ENCODE peak calls at places on chromosomes 6 and 20, in four cellular contexts. O is K562, S is HL-60, Y is GM12878. K is an unnamed sample.

GRCh38 chr6:25253371-25253770 is 25.8 kb upstream of the CARMIL1 start:
- DNase-seq in S (no peak), Y (no peak), O (no peak), K (no peak)

GRCh38 chr6:142400495-142400894 is 98.7 kb downstream of the ADGRG6 start:
- DNase-seq in O (peak), S (no peak), Y (no peak), K (no peak)

GRCh38 chr6:52020961-52021570 is 66.3 kb downstream of the PKHD1 start:
- DNase-seq in S (no peak), Y (no peak), O (peak), K (no peak)

GRCh38 chr6:116945809-116946208 is 68.8 kb downstream of the RFX6 start:
- DNase-seq in S (peak), Y (no peak), O (no peak), K (no peak)

GRCh38 chr20:527571-527886 is 16.1 kb downstream of the CSNK2A1 start:
- DNase-seq in Y (no peak), S (no peak), O (no peak), K (no peak)

GRCh38 chr20:34179636-34180360 is 61.4 kb upstream of the ASIP start:
- DNase-seq in O (no peak), Y (no peak), S (no peak), K (no peak)

GRCh38 chr6:18632670-18633410 is 245.7 kb downstream of the RNF144B start:
- DNase-seq in O (no peak), S (no peak), Y (no peak), K (no peak)

GRCh38 chr6:14543971-14544620 is 426.5 kb downstream of the CD83 start:
- DNase-seq in O (no peak), S (no peak), Y (no peak), K (no peak)

GRCh38 chr20:38650010-38650409 is 48.4 kb downstream of the ARHGAP40 start:
- DNase-seq in S (no peak), Y (no peak), O (no peak), K (no peak)

GRCh38 chr6:36612101-36612625 is 18.0 kb downstream of the SRSF3 start:
- DNase-seq in S (no peak), O (no peak), Y (no peak), K (no peak)

GRCh38 chr6:29967379-29968010 is 25.2 kb downstream of the HLA-A start:
- DNase-seq in Y (peak), S (no peak), O (peak), K (no peak)

GRCh38 chr6:155171109-155171746 is 92.6 kb upstream of the CLDN20 start:
- DNase-seq in Y (peak), S (no peak), O (no peak), K (peak)

GRCh38 chr6:136408205-136408604 is 118.6 kb upstream of the BCLAF1 start:
- DNase-seq in Y (no peak), O (no peak), S (no peak), K (no peak)

GRCh38 chr20:37397076-37397953 is 51.4 kb downstream of the SRC start:
- DNase-seq in S (peak), O (peak), Y (no peak), K (no peak)

GRCh38 chr20:34689486-34689885 is 12.6 kb upstream of the PIGU start:
- DNase-seq in O (no peak), Y (no peak), S (no peak), K (no peak)

GRCh38 chr6:92174398-92175073 is 1244.8 kb downstream of the EPHA7 start:
- DNase-seq in O (no peak), Y (no peak), S (no peak), K (no peak)

GRCh38 chr20:47150403-47151152 is 205.9 kb downstream of the ZMYND8 start:
- DNase-seq in S (peak), Y (no peak), O (peak), K (peak)

GRCh38 chr6:139124887-139125672 is 9.8 kb upstream of the HECA start:
- DNase-seq in Y (peak), S (peak), O (peak), K (peak)

GRCh38 chr6:9783567-9783966 is 631.3 kb downstream of the TFAP2A start:
- DNase-seq in Y (no peak), O (no peak), S (no peak), K (no peak)

GRCh38 chr20:37408202-37408929 is 62.4 kb downstream of the SRC start:
- DNase-seq in O (no peak), Y (no peak), S (no peak), K (no peak)

GRCh38 chr6:48111143-48111506 is at the start of gene PTCHD4:
- DNase-seq in S (no peak), O (no peak), Y (no peak), K (no peak)

GRCh38 chr6:71886184-71887005 is at the start of gene RIMS1:
- DNase-seq in S (no peak), O (no peak), Y (no peak), K (peak)

GRCh38 chr6:150962436-150962835 is 96.9 kb downstream of the MTHFD1L start:
- DNase-seq in O (no peak), S (no peak), Y (no peak), K (no peak)

GRCh38 chr6:150953860-150954259 is 88.4 kb downstream of the MTHFD1L start:
- DNase-seq in Y (no peak), S (no peak), O (no peak), K (no peak)

GRCh38 chr6:150964765-150965164 is 99.3 kb downstream of the MTHFD1L start:
- DNase-seq in Y (no peak), S (no peak), O (no peak), K (no peak)

DNA sequence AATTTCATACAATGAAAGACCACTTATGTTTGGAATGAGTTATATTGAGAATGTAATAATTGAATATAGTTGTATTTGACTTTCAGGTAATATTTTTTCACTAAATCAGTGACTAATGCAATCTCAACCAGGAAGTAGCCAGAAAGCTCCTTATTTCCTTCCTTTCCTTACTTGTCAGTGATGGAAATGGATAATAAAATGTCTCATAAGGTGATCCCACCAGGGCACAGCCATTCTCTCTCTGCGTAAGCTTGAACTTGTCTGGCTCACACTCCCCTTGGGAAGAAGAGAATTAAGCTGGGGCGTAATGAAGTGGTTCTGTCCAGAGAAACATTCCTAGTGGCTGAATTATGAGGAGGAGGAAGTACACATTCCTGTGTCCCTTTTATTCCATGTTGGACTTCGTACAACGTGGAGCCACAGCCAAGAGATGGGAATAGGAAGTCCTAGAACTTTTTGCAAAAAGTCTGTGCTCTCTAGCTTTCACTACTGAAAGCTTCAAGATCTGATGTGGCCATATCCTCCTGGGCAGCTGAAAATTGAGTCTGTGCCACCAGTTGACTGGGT is 93.7 kb downstream of the MTHFD1L start:
- DNase-seq in Y (no peak), S (no peak), O (no peak), K (no peak)
- TF ChIP-seq SPI1 in Y (no peak), S (no peak), O (no peak), K (no peak)

GRCh38 chr6:93424303-93425064 is 5.1 kb upstream of the EPHA7 start:
- DNase-seq in Y (no peak), S (no peak), O (no peak), K (no peak)
- TF ChIP-seq SPI1 in Y (no peak), S (no peak), O (no peak), K (no peak)

GRCh38 chr20:21191839-21192238 is 66.0 kb downstream of the KIZ start:
- DNase-seq in S (no peak), O (no peak), Y (no peak), K (no peak)
- TF ChIP-seq SPI1 in S (no peak), O (no peak), Y (no peak), K (no peak)

DNA sequence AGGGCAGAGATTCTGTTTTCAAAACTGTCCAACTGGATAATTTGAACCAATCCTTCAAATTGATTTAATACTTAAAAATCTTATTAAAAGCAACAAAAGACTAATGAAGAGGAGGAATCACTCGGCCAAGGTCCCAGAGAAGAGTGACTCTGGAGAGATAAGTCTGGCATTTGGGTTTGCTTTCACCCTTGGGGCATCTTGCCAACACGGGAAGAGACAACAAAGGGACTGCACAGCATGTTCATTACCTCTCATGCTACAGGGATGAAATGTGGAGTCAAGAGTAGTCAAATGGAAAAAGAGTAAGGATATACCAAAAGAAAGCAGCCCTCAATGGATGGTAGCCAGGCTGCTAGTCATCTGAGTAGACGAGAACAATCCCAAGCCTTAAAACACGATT is 68.2 kb downstream of the KHDRBS2 start:
- DNase-seq in S (no peak), Y (no peak), O (no peak), K (no peak)
- TF ChIP-seq SPI1 in S (no peak), Y (no peak), O (no peak), K (no peak)

DNA sequence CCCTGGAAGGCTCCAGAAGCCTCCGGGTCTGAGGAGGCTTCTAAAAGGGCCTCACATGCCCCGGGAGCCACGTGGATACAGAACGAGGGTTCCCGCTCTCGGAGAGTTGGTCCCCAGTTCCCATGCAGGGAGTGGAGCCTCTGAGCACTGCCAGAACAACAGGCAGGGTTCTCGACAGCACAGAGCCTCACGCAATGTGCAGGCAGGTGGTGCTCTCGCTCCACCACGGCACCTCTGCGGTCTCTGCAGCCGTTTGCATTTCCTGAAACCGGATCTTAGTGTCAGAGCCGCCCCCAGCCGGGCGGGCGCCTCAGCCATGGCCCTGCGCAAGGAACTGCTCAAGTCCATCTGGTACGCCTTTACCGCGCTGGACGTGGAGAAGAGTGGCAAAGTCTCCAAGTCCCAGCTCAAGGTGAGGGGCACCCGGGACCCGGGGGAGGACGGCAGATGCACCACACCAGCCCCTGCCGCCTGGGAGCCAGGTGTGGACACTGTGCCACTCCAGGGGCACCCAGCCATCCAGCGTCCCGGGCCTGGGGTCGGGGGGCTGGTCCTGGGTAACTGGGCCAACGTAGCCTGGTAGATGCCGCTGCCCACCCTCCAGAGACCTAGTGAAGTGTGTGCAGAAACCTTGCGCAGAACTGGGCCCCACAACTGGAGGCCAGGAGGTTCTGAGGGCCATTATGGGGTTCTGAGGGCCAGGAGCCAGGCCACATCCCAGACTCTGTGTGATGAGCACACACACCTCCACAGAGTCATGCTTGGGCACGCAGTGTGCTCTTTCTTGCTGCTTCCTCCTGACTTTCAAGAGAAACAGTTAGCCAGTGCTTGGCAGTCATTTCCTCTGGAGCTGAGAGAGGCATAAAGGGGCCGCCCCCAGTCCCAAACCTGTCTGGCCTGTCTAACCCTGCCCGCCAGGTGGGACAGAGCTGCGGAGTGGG is at the start of gene DEF6:
- DNase-seq in Y (peak), O (peak), S (peak), K (peak)
- TF ChIP-seq SPI1 in Y (peak), O (peak), S (peak), K (peak)

DNA sequence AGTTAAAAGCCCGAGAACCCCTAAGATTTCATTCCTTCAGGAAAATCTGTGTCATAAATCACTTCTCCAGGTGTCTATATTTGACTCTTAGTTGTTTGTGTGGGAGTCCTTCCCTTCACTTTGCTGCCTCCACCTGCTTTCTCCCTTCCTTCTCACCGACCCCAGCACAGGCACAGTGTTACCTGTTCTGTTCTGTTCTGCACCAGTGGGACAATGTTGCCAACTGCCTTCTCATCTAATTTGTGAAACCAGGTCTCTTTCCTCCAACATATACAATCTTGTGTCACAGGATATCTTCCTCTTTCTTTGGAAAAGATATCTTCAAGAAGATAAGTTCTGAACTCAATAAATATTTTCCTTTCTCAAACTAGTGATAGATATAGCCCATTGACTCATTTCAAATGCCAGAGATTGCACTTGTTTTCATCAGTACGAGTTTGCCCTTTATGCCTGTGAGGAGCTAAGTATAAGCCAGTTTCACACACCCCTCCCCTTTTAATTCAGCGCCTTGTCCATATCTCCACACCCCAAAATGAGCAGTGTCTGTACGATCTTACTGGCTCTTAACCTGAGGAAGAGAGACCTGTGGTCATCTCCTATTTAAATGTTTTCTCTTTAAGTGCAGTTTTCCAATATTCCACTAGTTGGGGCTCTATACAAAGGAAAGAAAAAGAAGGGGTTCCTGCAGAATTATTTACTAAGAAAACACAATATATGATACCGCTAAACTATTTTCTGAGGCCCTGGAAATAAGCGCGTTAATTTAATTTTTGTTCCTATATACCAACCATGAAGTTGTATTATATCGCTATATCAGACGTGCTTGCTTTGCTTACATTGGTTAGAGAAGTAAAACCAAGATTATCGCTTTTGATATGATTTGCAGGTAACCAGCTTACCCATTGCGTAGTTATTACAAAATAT is 81.6 kb upstream of the PREP start:
- DNase-seq in Y (no peak), O (peak), S (no peak), K (no peak)
- TF ChIP-seq SPI1 in Y (no peak), O (no peak), S (no peak), K (no peak)

DNA sequence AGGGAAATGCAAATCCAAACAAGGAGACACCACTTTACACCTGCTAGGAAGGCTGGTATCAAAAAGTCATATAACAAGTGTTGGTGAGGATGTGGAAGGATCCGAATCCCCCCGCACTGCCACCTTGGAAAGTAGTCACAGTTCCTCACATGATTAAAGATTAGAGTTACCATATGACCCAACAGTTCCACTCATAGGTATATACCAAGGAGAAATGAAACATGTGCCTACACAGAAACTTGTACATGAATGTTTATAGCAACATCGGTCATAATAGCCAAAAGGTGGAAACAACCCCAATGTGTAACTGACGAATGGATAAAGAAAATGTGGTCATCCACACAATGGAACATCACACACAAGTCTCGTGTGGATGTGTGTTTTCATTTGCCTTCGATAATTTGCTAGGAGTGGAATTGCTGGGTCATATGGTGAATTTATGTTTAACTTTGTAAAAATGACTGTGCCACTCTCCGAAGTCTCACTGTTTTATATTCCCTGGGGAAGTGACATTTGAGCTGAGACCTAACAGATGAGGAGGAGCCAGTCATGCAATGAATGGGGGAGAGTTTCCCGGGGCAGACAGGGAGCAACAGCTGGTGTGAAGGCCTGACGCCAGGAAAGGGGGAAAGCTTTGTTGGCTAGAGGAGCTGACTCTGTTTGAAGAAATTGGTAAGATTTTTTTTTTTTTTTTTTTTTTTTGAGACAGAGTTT is 125.9 kb upstream of the MLN start:
- DNase-seq in S (no peak), Y (no peak), O (no peak), K (no peak)
- TF ChIP-seq SPI1 in S (no peak), Y (peak), O (no peak), K (no peak)